ENCODE peak calls at places on chromosome 20, in nine cellular contexts. F is sigmoid colon, W is right lobe of liver, Q is suprapubic skin, P is uterus, A is stomach, R is upper lobe of left lung, G is ovary, S is Peyer's patch. E is an unnamed sample. For H3K36me3, the result is how much of the 10 kb centered on the place peaks cover.

GRCh38 chr20:51334609-51335008 is 207.9 kb downstream of the NFATC2 start:
- DNase-seq in F (no peak), W (no peak), Q (no peak), P (no peak), A (no peak), R (no peak), G (no peak), S (no peak), E (no peak)

GRCh38 chr20:3707508-3707899 is 4.9 kb downstream of the SIGLEC1 start:
- DNase-seq in F (no peak), W (peak), Q (no peak), P (no peak), A (no peak), R (no peak), G (no peak), S (no peak), E (no peak)

GRCh38 chr20:64205611-64206026 is 41.4 kb downstream of the MYT1 start:
- DNase-seq in F (no peak), W (no peak), Q (no peak), P (no peak), A (no peak), R (no peak), G (no peak), S (no peak), E (no peak)

GRCh38 chr20:9270831-9271230 is 201.9 kb downstream of the PLCB4 start:
- DNase-seq in F (no peak), W (no peak), Q (no peak), P (no peak), A (no peak), R (no peak), G (no peak), S (no peak), E (no peak)

GRCh38 chr20:15011631-15012030 is 674.2 kb upstream of the FLRT3 start:
- DNase-seq in F (no peak), W (no peak), Q (no peak), P (no peak), A (no peak), R (no peak), G (no peak), S (no peak), E (no peak)

GRCh38 chr20:12414446-12415274 is 497.0 kb downstream of the BTBD3 start:
- DNase-seq in F (no peak), W (no peak), Q (no peak), P (no peak), A (no peak), R (no peak), G (no peak), S (no peak), E (no peak)

GRCh38 chr20:15992564-15992963 is 580.7 kb downstream of the KIF16B start:
- DNase-seq in F (no peak), W (no peak), Q (no peak), P (no peak), A (no peak), R (no peak), G (no peak), S (no peak), E (no peak)

GRCh38 chr20:37326666-37327065 is 19.3 kb upstream of the SRC start:
- DNase-seq in F (no peak), W (no peak), Q (no peak), P (no peak), A (no peak), R (no peak), G (no peak), S (no peak), E (no peak)

GRCh38 chr20:13990465-13990864 is at the start of gene SEL1L2:
- DNase-seq in F (no peak), W (no peak), Q (no peak), P (no peak), A (no peak), R (no peak), G (no peak), S (no peak), E (no peak)

GRCh38 chr20:23156170-23156841 is 70.2 kb upstream of the CD93 start:
- DNase-seq in F (peak), W (peak), Q (no peak), P (no peak), A (peak), R (peak), G (no peak), S (peak), E (no peak)

GRCh38 chr20:53594068-53595017 is 704 bp upstream of the ZNF217 start:
- DNase-seq in F (peak), W (peak), Q (peak), P (peak), A (peak), R (peak), G (peak), S (peak), E (peak)

GRCh38 chr20:2693286-2693995 is 861 bp downstream of the EBF4 start:
- DNase-seq in F (peak), W (no peak), Q (peak), P (peak), A (peak), R (no peak), G (peak), S (no peak), E (peak)

GRCh38 chr20:478949-479429 is 16.7 kb upstream of the TBC1D20 start:
- DNase-seq in F (no peak), W (no peak), Q (no peak), P (no peak), A (no peak), R (no peak), G (no peak), S (no peak), E (peak)

GRCh38 chr20:49583669-49584417 is 15.9 kb upstream of the PTGIS start:
- DNase-seq in F (peak), W (peak), Q (no peak), P (peak), A (peak), R (peak), G (peak), S (peak), E (peak)

GRCh38 chr20:34768105-34768504 is 57.3 kb downstream of the NCOA6 start:
- DNase-seq in F (no peak), W (no peak), Q (no peak), P (no peak), A (no peak), R (no peak), G (no peak), S (no peak), E (no peak)

GRCh38 chr20:62587757-62588402 is 54.4 kb upstream of the SLCO4A1 start:
- DNase-seq in F (no peak), W (no peak), Q (no peak), P (no peak), A (no peak), R (no peak), G (no peak), S (no peak), E (no peak)

GRCh38 chr20:1853472-1853871 is 41.7 kb upstream of the SIRPA start:
- DNase-seq in F (no peak), W (no peak), Q (no peak), P (no peak), A (no peak), R (no peak), G (no peak), S (no peak), E (no peak)

GRCh38 chr20:55888655-55889054 is 116.7 kb downstream of the CBLN4 start:
- DNase-seq in F (no peak), W (no peak), Q (no peak), P (no peak), A (no peak), R (no peak), G (no peak), S (no peak), E (peak)

GRCh38 chr20:59434950-59435349 is 134.5 kb downstream of the EDN3 start:
- DNase-seq in F (no peak), W (no peak), Q (no peak), P (no peak), A (no peak), R (no peak), G (no peak), S (no peak), E (no peak)

GRCh38 chr20:50146732-50147662 is 6.5 kb downstream of the PEDS1 start:
- DNase-seq in F (no peak), W (no peak), Q (peak), P (no peak), A (peak), R (peak), G (no peak), S (peak), E (no peak)

GRCh38 chr20:561437-562231 is 18.0 kb upstream of the CSNK2A1 start:
- DNase-seq in F (peak), W (no peak), Q (no peak), P (no peak), A (peak), R (peak), G (peak), S (peak), E (peak)

GRCh38 chr20:48131581-48131980 is 346.3 kb upstream of the SULF2 start:
- DNase-seq in F (peak), W (no peak), Q (no peak), P (peak), A (no peak), R (no peak), G (peak), S (no peak), E (no peak)

GRCh38 chr20:58313366-58313765 is 3.9 kb downstream of the RAB22A start:
- DNase-seq in F (no peak), W (no peak), Q (no peak), P (no peak), A (no peak), R (no peak), G (no peak), S (no peak), E (no peak)

GRCh38 chr20:59028812-59029211 is 3.3 kb downstream of the ATP5F1E start:
- DNase-seq in F (no peak), W (no peak), Q (no peak), P (no peak), A (no peak), R (no peak), G (no peak), S (no peak), E (no peak)

DNA sequence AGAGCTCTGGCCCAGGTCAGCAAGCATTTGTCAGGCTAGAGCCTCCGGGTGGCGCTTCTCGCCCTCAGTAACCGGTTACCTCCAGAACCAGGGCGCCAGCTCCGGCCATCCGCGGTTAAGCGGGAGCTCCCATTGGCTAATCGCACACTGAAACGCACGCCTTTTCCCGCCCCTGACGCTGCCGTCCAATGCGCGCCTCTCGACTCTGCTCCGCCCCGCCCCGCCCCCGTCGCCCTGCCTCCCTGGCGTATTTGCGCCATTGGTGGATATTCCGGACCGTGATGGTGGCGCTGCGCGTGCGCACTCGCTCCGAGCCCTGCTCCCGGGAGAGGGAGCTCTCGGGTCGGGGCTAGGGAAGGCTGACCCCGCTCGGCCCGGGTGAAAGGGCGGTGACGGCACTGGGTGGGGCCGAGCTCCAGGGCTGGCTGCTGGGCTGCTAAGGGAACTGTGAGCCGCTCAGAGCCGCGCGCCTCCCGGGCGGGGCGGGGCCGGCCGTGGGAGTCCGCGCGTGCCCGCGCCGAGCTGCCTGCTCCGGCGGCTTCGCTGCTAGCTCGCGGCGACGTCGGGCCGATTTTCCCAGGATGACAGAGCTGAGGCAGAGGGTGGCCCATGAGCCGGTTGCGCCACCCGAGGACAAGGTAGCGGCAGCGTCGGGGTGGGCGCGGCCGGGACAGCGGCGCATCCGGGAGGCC is at the start of gene CDS2:
- DNase-seq in F (peak), W (peak), Q (peak), P (peak), A (peak), R (peak), G (peak), S (peak), E (peak)
- TF ChIP-seq POLR2A in F (peak), W (peak), Q (no peak), P (peak), A (no peak), R (peak), G (peak), S (peak), E (peak)

GRCh38 chr20:41406307-41406706 is 39.7 kb upstream of the EMILIN3 start:
- DNase-seq in F (no peak), W (no peak), Q (no peak), P (no peak), A (no peak), R (no peak), G (no peak), S (no peak), E (no peak)
- H3K36me3 ChIP-seq in F (under half), W (under half), Q (half or more), P (under half), A (under half), R (half or more), G (under half), S (under half), E (under half)

GRCh38 chr20:38926142-38926933 is at the start of gene FAM83D:
- DNase-seq in F (peak), W (peak), Q (peak), P (peak), A (peak), R (peak), G (peak), S (peak), E (peak)
- TF ChIP-seq POLR2A in F (peak), W (peak), Q (no peak), P (peak), A (peak), R (peak), G (no peak), S (peak), E (peak)

GRCh38 chr20:10649817-10650200 is 24.0 kb downstream of the JAG1 start:
- DNase-seq in F (no peak), W (no peak), Q (no peak), P (peak), A (no peak), R (no peak), G (no peak), S (no peak), E (no peak)
- H3K36me3 ChIP-seq in F (under half), W (under half), Q (half or more), P (under half), A (half or more), R (half or more), G (under half), S (under half), E (under half)

GRCh38 chr20:40639132-40639531 is 49.9 kb downstream of the MAFB start:
- DNase-seq in F (no peak), W (no peak), Q (no peak), P (no peak), A (no peak), R (no peak), G (no peak), S (no peak), E (no peak)
- TF ChIP-seq POLR2A in F (no peak), W (no peak), Q (no peak), P (no peak), A (no peak), R (no peak), G (no peak), S (no peak), E (no peak)

GRCh38 chr20:25013478-25014380 is 21.2 kb upstream of the APMAP start:
- DNase-seq in F (peak), W (no peak), Q (peak), P (no peak), A (peak), R (peak), G (peak), S (peak), E (peak)
- H3K36me3 ChIP-seq in F (under half), W (under half), Q (half or more), P (under half), A (half or more), R (half or more), G (under half), S (under half), E (under half)

GRCh38 chr20:19949195-19949867 is 67.8 kb upstream of the NAA20 start:
- DNase-seq in F (no peak), W (no peak), Q (no peak), P (no peak), A (no peak), R (no peak), G (no peak), S (no peak), E (no peak)
- TF ChIP-seq POLR2A in F (no peak), W (no peak), Q (no peak), P (no peak), A (no peak), R (no peak), G (no peak), S (no peak), E (no peak)

GRCh38 chr20:19098806-19099578 is 113.5 kb upstream of the SLC24A3 start:
- DNase-seq in F (no peak), W (no peak), Q (no peak), P (no peak), A (no peak), R (no peak), G (no peak), S (peak), E (no peak)

GRCh38 chr20:19099586-19100555 is 112.6 kb upstream of the SLC24A3 start:
- DNase-seq in F (no peak), W (no peak), Q (no peak), P (no peak), A (no peak), R (no peak), G (no peak), S (peak), E (no peak)

GRCh38 chr20:19098092-19098491 is 114.3 kb upstream of the SLC24A3 start:
- DNase-seq in F (no peak), W (no peak), Q (no peak), P (no peak), A (no peak), R (no peak), G (no peak), S (peak), E (no peak)

GRCh38 chr20:19104186-19104585 is 108.3 kb upstream of the SLC24A3 start:
- DNase-seq in F (no peak), W (no peak), Q (no peak), P (no peak), A (no peak), R (no peak), G (no peak), S (no peak), E (no peak)

DNA sequence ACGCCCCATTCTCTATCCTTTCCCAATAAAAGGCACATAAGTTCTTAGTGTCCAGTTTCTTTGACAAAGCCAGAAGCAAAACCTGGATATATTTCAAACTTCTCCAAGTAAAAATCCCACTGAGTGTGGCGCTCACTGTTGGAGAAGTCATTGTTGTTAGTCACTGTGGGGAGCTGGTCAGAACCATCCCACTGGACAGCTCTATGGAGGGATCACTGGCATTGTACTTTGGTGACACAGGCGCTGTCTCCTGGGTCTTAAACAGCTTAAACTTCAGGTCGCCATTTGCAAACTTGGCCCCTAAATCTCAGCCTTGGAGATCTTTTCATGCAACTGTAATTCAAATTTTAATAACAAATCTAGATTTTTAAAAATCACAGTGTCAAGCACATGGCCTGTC is 111.5 kb upstream of the SLC24A3 start:
- DNase-seq in F (no peak), W (no peak), Q (no peak), P (no peak), A (no peak), R (no peak), G (no peak), S (no peak), E (no peak)
- H3K36me3 ChIP-seq in F (under half), W (under half), Q (under half), P (under half), A (under half), R (under half), G (under half), S (under half), E (under half)

DNA sequence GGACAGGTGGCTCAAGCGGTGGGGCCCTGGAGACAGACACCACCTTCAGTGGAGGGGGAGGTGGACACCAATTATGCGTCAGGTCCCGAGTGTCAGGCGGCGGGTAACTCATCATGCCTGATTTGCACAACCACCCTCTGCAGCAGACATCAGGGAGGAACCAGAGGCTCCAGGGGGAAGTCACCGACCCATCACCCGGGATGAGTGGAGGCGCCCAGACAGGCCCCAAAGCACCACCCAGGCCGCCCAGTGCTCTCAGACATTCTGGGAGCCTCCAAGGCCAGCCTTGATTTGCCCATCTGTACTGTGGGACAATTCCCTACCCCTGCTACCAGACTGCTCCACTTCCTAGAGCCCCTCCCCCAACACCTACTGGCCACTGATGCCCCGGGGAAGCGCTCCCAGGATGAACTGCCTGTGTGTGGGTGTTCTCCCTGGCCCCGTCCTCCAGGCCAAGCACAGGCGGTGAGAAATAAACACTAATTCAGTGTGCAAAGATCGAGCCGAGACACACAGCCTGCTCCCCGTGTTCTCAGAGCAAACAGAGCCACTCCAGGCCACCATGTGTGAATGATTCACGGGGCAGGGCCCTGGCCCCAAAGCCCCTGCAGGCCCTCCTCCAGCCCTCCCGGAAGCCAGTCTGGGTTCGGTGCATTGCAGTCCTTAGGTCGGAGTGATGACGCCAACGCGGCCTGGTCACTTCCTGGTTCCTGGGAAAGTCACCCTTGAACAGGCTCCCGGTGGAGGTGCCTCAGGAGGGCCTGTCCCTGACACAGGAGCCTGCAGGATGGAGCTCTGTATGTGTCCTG is 107.2 kb downstream of the ASXL1 start:
- DNase-seq in F (peak), W (peak), Q (no peak), P (peak), A (peak), R (peak), G (peak), S (peak), E (peak)
- TF ChIP-seq POLR2A in F (no peak), W (peak), Q (no peak), P (no peak), A (no peak), R (no peak), G (no peak), S (peak), E (peak)